ENCODE peak calls at places on chromosomes 2 and 18, in four cellular contexts. One of them, this sample, is unnamed.
A peak's percentile ranks its signal among the peaks of the same experiment; 100 is the strongest.

GRCh38 chr2:38873763-38874162 is 2.0 kb downstream of the DHX57 start:
- DNase-seq in SK-N-SH: no peak
- DNase-seq in GM12878: no peak
- DNase-seq in K562: no peak
- DNase-seq in this sample: no peak

GRCh38 chr2:201006704-201007103 is 43.2 kb upstream of the ORC2 start:
- DNase-seq in SK-N-SH: no peak
- DNase-seq in GM12878: no peak
- DNase-seq in K562: no peak
- DNase-seq in this sample: no peak

GRCh38 chr2:113126845-113127645 is at the start of gene IL1RN:
- DNase-seq in SK-N-SH: no peak
- DNase-seq in K562: no peak
- DNase-seq in GM12878: no peak
- DNase-seq in this sample: no peak

GRCh38 chr2:109594246-109594900 is 19.4 kb downstream of the SEPTIN10 start:
- DNase-seq in GM12878: no peak
- DNase-seq in K562: no peak
- DNase-seq in SK-N-SH: no peak
- DNase-seq in this sample: no peak

GRCh38 chr2:3300224-3300623 is 77.4 kb downstream of the EIPR1 start:
- DNase-seq in SK-N-SH: no peak
- DNase-seq in GM12878: no peak
- DNase-seq in K562: no peak
- DNase-seq in this sample: no peak

GRCh38 chr2:164622338-164623106 is 1.2 kb upstream of the GRB14 start:
- DNase-seq in GM12878: no peak
- DNase-seq in K562: no peak
- DNase-seq in SK-N-SH: no peak
- DNase-seq in this sample: peak; percentile 23

GRCh38 chr2:127913808-127914457 is 28.2 kb upstream of the AMMECR1L start:
- DNase-seq in SK-N-SH: no peak
- DNase-seq in K562: no peak
- DNase-seq in GM12878: no peak
- DNase-seq in this sample: no peak

GRCh38 chr2:208128136-208128535 is 1.5 kb downstream of the CRYGC start:
- DNase-seq in GM12878: no peak
- DNase-seq in SK-N-SH: no peak
- DNase-seq in K562: no peak
- DNase-seq in this sample: no peak

GRCh38 chr2:33729353-33729752 is 130.3 kb upstream of the FAM98A start:
- DNase-seq in GM12878: no peak
- DNase-seq in SK-N-SH: no peak
- DNase-seq in K562: no peak
- DNase-seq in this sample: no peak

GRCh38 chr2:239285071-239285931 is 115.5 kb downstream of the HDAC4 start:
- DNase-seq in SK-N-SH: no peak
- DNase-seq in GM12878: no peak
- DNase-seq in K562: peak; percentile 42
- DNase-seq in this sample: peak; percentile 9

GRCh38 chr2:65545818-65546217 is 113.4 kb upstream of the SPRED2 start:
- DNase-seq in K562: no peak
- DNase-seq in GM12878: no peak
- DNase-seq in SK-N-SH: no peak
- DNase-seq in this sample: no peak

GRCh38 chr2:88077076-88077475 is 9.5 kb downstream of the SMYD1 start:
- DNase-seq in SK-N-SH: no peak
- DNase-seq in K562: no peak
- DNase-seq in GM12878: no peak
- DNase-seq in this sample: no peak

GRCh38 chr2:111661286-111661940 is 222.6 kb downstream of the ANAPC1 start:
- DNase-seq in SK-N-SH: no peak
- DNase-seq in GM12878: no peak
- DNase-seq in K562: no peak
- DNase-seq in this sample: no peak

GRCh38 chr2:201888476-201888875 is 82.1 kb downstream of the CDK15 start:
- DNase-seq in SK-N-SH: no peak
- DNase-seq in K562: no peak
- DNase-seq in GM12878: no peak
- DNase-seq in this sample: no peak

GRCh38 chr18:59715966-59716369 is 18.7 kb upstream of the CCBE1 start:
- DNase-seq in GM12878: no peak
- DNase-seq in SK-N-SH: no peak
- DNase-seq in K562: no peak
- DNase-seq in this sample: no peak

GRCh38 chr18:2570772-2571199 is 519 bp downstream of the METTL4 start:
- DNase-seq in SK-N-SH: peak; percentile 77
- DNase-seq in K562: peak; percentile 78
- DNase-seq in GM12878: peak; percentile 20
- DNase-seq in this sample: peak; percentile 70

GRCh38 chr2:240558229-240558885 is 569 bp upstream of the ANKMY1 start:
- DNase-seq in GM12878: no peak
- DNase-seq in K562: no peak
- DNase-seq in SK-N-SH: no peak
- DNase-seq in this sample: no peak

GRCh38 chr18:13279181-13280065 is 60.9 kb downstream of the LDLRAD4 start:
- DNase-seq in SK-N-SH: no peak
- DNase-seq in GM12878: peak; percentile 26
- DNase-seq in K562: no peak
- DNase-seq in this sample: no peak

GRCh38 chr2:95389256-95390119 is 13.0 kb upstream of the FAHD2A start:
- DNase-seq in SK-N-SH: peak; percentile 86
- DNase-seq in K562: peak; percentile 82
- DNase-seq in GM12878: no peak
- DNase-seq in this sample: peak; percentile 86

GRCh38 chr2:216006164-216006663 is 7.1 kb downstream of the MREG start:
- DNase-seq in SK-N-SH: no peak
- DNase-seq in K562: no peak
- DNase-seq in GM12878: peak; percentile 73
- DNase-seq in this sample: peak; percentile 50

GRCh38 chr2:219059725-219060682 is 717 bp downstream of the IHH start:
- DNase-seq in K562: no peak
- DNase-seq in SK-N-SH: peak; percentile 74
- DNase-seq in GM12878: no peak
- DNase-seq in this sample: peak; percentile 34

GRCh38 chr2:24466871-24467870 is 23.9 kb upstream of the NCOA1 start:
- DNase-seq in K562: no peak
- DNase-seq in SK-N-SH: no peak
- DNase-seq in GM12878: no peak
- DNase-seq in this sample: no peak

GRCh38 chr2:145682536-145683157 is 1162.7 kb upstream of the ZEB2 start:
- DNase-seq in GM12878: no peak
- DNase-seq in SK-N-SH: no peak
- DNase-seq in K562: no peak
- DNase-seq in this sample: no peak

GRCh38 chr2:98148968-98149697 is 62.2 kb downstream of the VWA3B start:
- DNase-seq in GM12878: no peak
- DNase-seq in SK-N-SH: no peak
- DNase-seq in K562: no peak
- DNase-seq in this sample: no peak

GRCh38 chr2:37794717-37795116 is 123.3 kb upstream of the CDC42EP3 start:
- DNase-seq in GM12878: no peak
- DNase-seq in K562: no peak
- DNase-seq in SK-N-SH: no peak
- DNase-seq in this sample: no peak

GRCh38 chr2:128306081-128306930 is 12.4 kb downstream of the HS6ST1 start:
- DNase-seq in SK-N-SH: no peak
- DNase-seq in GM12878: no peak
- DNase-seq in K562: peak; percentile 55
- DNase-seq in this sample: no peak

GRCh38 chr2:187424156-187424555 is 23.9 kb downstream of the CALCRL start:
- DNase-seq in K562: no peak
- DNase-seq in SK-N-SH: no peak
- DNase-seq in GM12878: no peak
- DNase-seq in this sample: no peak

GRCh38 chr2:200869014-200869413 is 4.6 kb upstream of the CLK1 start:
- DNase-seq in SK-N-SH: no peak
- DNase-seq in GM12878: no peak
- DNase-seq in K562: no peak
- DNase-seq in this sample: no peak

GRCh38 chr2:157229572-157229971 is 27.9 kb upstream of the GALNT5 start:
- DNase-seq in GM12878: no peak
- DNase-seq in SK-N-SH: no peak
- DNase-seq in K562: no peak
- DNase-seq in this sample: no peak

GRCh38 chr2:109468893-109469292 is 144.9 kb downstream of the SEPTIN10 start:
- DNase-seq in GM12878: no peak
- DNase-seq in K562: no peak
- DNase-seq in SK-N-SH: no peak
- DNase-seq in this sample: no peak

GRCh38 chr2:23532311-23533013 is 147.5 kb downstream of the KLHL29 start:
- DNase-seq in SK-N-SH: no peak
- DNase-seq in K562: no peak
- DNase-seq in GM12878: peak; percentile 4
- DNase-seq in this sample: no peak

GRCh38 chr18:23143059-23143831 is 8.0 kb downstream of the CABLES1 start:
- DNase-seq in K562: no peak
- DNase-seq in SK-N-SH: no peak
- DNase-seq in GM12878: no peak
- DNase-seq in this sample: no peak

GRCh38 chr2:196170202-196170680 is 1.1 kb downstream of the STK17B start:
- DNase-seq in SK-N-SH: peak; percentile 36
- DNase-seq in GM12878: no peak
- DNase-seq in K562: peak; percentile 23
- DNase-seq in this sample: no peak

GRCh38 chr2:173979721-173980351 is 14.7 kb upstream of the SP3 start:
- DNase-seq in GM12878: no peak
- DNase-seq in SK-N-SH: no peak
- DNase-seq in K562: no peak
- DNase-seq in this sample: no peak

GRCh38 chr2:235934059-235934896 is 233.9 kb downstream of the GBX2 start:
- DNase-seq in GM12878: no peak
- DNase-seq in SK-N-SH: no peak
- DNase-seq in K562: no peak
- DNase-seq in this sample: no peak

GRCh38 chr2:85797263-85797660 is 43.5 kb downstream of the ATOH8 start:
- DNase-seq in GM12878: no peak
- DNase-seq in SK-N-SH: no peak
- DNase-seq in K562: no peak
- DNase-seq in this sample: no peak

GRCh38 chr2:85795331-85796045 is 41.7 kb downstream of the ATOH8 start:
- DNase-seq in GM12878: no peak
- DNase-seq in SK-N-SH: peak; percentile 31
- DNase-seq in K562: no peak
- DNase-seq in this sample: no peak

GRCh38 chr2:85796046-85796548 is 42.3 kb downstream of the ATOH8 start:
- DNase-seq in K562: no peak
- DNase-seq in GM12878: no peak
- DNase-seq in SK-N-SH: no peak
- DNase-seq in this sample: no peak

GRCh38 chr2:85797959-85798358 is 44.2 kb downstream of the ATOH8 start:
- DNase-seq in GM12878: no peak
- DNase-seq in SK-N-SH: peak; percentile 72
- DNase-seq in K562: peak; percentile 44
- DNase-seq in this sample: no peak

GRCh38 chr2:85796549-85797262 is 42.9 kb downstream of the ATOH8 start:
- DNase-seq in SK-N-SH: peak; percentile 37
- DNase-seq in GM12878: no peak
- DNase-seq in K562: no peak
- DNase-seq in this sample: no peak
- TF ChIP-seq USF1 in SK-N-SH: no peak
- TF ChIP-seq USF1 in GM12878: no peak
- TF ChIP-seq USF1 in K562: no peak
- TF ChIP-seq USF1 in this sample: no peak

GRCh38 chr2:233854241-233854981 is at the start of gene HJURP:
- DNase-seq in GM12878: peak; percentile 90
- DNase-seq in K562: peak; percentile 98
- DNase-seq in SK-N-SH: peak; percentile 99
- DNase-seq in this sample: peak; percentile 93
- TF ChIP-seq USF1 in GM12878: no peak
- TF ChIP-seq USF1 in K562: no peak
- TF ChIP-seq USF1 in SK-N-SH: no peak
- TF ChIP-seq USF1 in this sample: no peak

GRCh38 chr2:217897816-217898806 is 104.7 kb downstream of the TNS1 start:
- DNase-seq in K562: no peak
- DNase-seq in GM12878: no peak
- DNase-seq in SK-N-SH: no peak
- DNase-seq in this sample: no peak
- TF ChIP-seq USF1 in K562: no peak
- TF ChIP-seq USF1 in GM12878: no peak
- TF ChIP-seq USF1 in SK-N-SH: no peak
- TF ChIP-seq USF1 in this sample: no peak

GRCh38 chr18:76388891-76389423 is 106.1 kb downstream of the ZNF516 start:
- DNase-seq in K562: no peak
- DNase-seq in SK-N-SH: no peak
- DNase-seq in GM12878: no peak
- DNase-seq in this sample: no peak

GRCh38 chr18:76388261-76388660 is 106.8 kb downstream of the ZNF516 start:
- DNase-seq in SK-N-SH: no peak
- DNase-seq in K562: no peak
- DNase-seq in GM12878: no peak
- DNase-seq in this sample: no peak

GRCh38 chr18:76391746-76392145 is 103.3 kb downstream of the ZNF516 start:
- DNase-seq in GM12878: no peak
- DNase-seq in K562: no peak
- DNase-seq in SK-N-SH: no peak
- DNase-seq in this sample: no peak

GRCh38 chr18:76390452-76391035 is 104.5 kb downstream of the ZNF516 start:
- DNase-seq in GM12878: no peak
- DNase-seq in SK-N-SH: no peak
- DNase-seq in K562: no peak
- DNase-seq in this sample: no peak

DNA sequence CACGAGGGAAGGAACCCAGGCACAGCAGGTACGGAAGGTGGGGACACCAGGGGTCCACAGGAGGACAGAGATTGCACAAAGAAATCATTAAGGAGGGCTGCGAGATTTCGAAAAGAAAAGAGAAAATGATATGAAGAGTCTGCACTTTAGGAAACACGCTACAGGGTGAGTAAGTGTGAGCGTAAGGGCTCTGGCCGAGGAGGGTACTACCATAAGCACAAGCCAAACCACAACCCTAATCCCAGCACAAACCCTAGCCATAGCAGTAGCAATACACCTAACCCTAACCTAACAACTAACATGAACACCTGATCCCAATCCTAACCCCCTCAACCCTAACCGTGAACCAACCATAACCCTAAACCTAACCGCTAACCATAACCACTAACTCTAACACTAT is 104.0 kb downstream of the ZNF516 start:
- DNase-seq in SK-N-SH: no peak
- DNase-seq in K562: no peak
- DNase-seq in GM12878: no peak
- DNase-seq in this sample: no peak
- TF ChIP-seq USF1 in SK-N-SH: no peak
- TF ChIP-seq USF1 in K562: no peak
- TF ChIP-seq USF1 in GM12878: no peak
- TF ChIP-seq USF1 in this sample: no peak

This sample was measured in WTC11.